ENCODE peak calls at places on chromosomes 3 and 15, in five cellular contexts. D, V, A, S and Q are unnamed samples.

GRCh38 chr3:55558316-55558715 is 71.2 kb upstream of the WNT5A start:
- DNase-seq in V (no peak), S (no peak), A (no peak), D (no peak), Q (peak; percentile 36)

GRCh38 chr3:158731938-158732855 is at the start of gene RARRES1:
- DNase-seq in D (peak; percentile 24), V (peak; percentile 71), A (no peak), S (peak; percentile 48), Q (peak; percentile 47)

GRCh38 chr3:4528802-4529201 is 35.7 kb downstream of the ITPR1 start:
- DNase-seq in V (no peak), S (no peak), A (no peak), D (no peak), Q (no peak)

GRCh38 chr3:182078929-182079328 is 367.2 kb downstream of the SOX2 start:
- DNase-seq in A (no peak), V (no peak), S (no peak), D (no peak), Q (no peak)

GRCh38 chr3:157089455-157090221 is 70.3 kb downstream of the CCNL1 start:
- DNase-seq in D (no peak), A (no peak), S (peak; percentile 56), V (no peak), Q (no peak)

GRCh38 chr3:89179355-89179997 is 72.1 kb downstream of the EPHA3 start:
- DNase-seq in A (no peak), V (peak; percentile 4), S (no peak), D (no peak), Q (peak; percentile 89)

GRCh38 chr3:118144919-118145318 is 889.7 kb downstream of the IGSF11 start:
- DNase-seq in A (no peak), D (no peak), S (no peak), V (no peak), Q (no peak)

GRCh38 chr15:41935566-41936020 is 36.8 kb downstream of the EHD4 start:
- DNase-seq in V (no peak), D (no peak), S (peak; percentile 62), A (no peak), Q (no peak)

GRCh38 chr3:196327405-196327804 is 9.4 kb upstream of the DYNLT2B start:
- DNase-seq in A (no peak), D (no peak), S (no peak), V (no peak), Q (no peak)

GRCh38 chr3:112582242-112582874 is 20.5 kb downstream of the SLC35A5 start:
- DNase-seq in D (peak; percentile 2), S (peak; percentile 28), A (peak; percentile 25), V (peak; percentile 88), Q (peak; percentile 84)

GRCh38 chr3:25820816-25821486 is 31.1 kb downstream of the OXSM start:
- DNase-seq in D (no peak), A (no peak), S (no peak), V (no peak), Q (no peak)

GRCh38 chr3:71397046-71397445 is 186.5 kb downstream of the FOXP1 start:
- DNase-seq in A (no peak), D (peak; percentile 3), S (no peak), V (peak; percentile 46), Q (peak; percentile 39)

GRCh38 chr3:181703701-181704420 is 7.9 kb upstream of the SOX2 start:
- DNase-seq in V (no peak), A (no peak), S (no peak), D (no peak), Q (no peak)